ENCODE peak calls at places on chromosomes 12 and 14, in ten cellular contexts. G, C, W, Y, U, Z, K, H, O and T are unnamed samples.

GRCh38 chr14:77495354-77495753 is 3.3 kb downstream of the ISM2 start:
- DNase-seq in G (no peak), C (no peak), W (no peak), Y (no peak), U (no peak), Z (no peak), K (no peak), H (no peak), O (no peak), T (no peak)

GRCh38 chr14:39179042-39179441 is 4.0 kb downstream of the PNN start:
- DNase-seq in G (no peak), C (no peak), W (no peak), Y (no peak), U (no peak), Z (no peak), K (no peak), H (no peak), O (no peak), T (no peak)

GRCh38 chr14:94550041-94550440 is 11.2 kb upstream of the SERPINA4 start:
- DNase-seq in G (peak; percentile 27), C (no peak), W (no peak), Y (no peak), U (no peak), Z (no peak), K (no peak), H (no peak), O (no peak), T (no peak)

GRCh38 chr12:25456474-25456873 is 96.6 kb downstream of the LMNTD1 start:
- DNase-seq in G (no peak), C (no peak), W (no peak), Y (no peak), U (no peak), Z (no peak), K (no peak), H (no peak), O (no peak), T (no peak)

GRCh38 chr12:81758421-81759214 is 532 bp downstream of the PPFIA2 start:
- DNase-seq in G (peak; percentile 77), C (peak; percentile 65), W (no peak), Y (no peak), U (peak; percentile 67), Z (no peak), K (no peak), H (peak; percentile 34), O (no peak), T (peak; percentile 41)

GRCh38 chr14:61812347-61813100 is 50.3 kb downstream of the SNAPC1 start:
- DNase-seq in G (peak; percentile 73), C (no peak), W (no peak), Y (no peak), U (no peak), Z (no peak), K (no peak), H (no peak), O (no peak), T (no peak)

GRCh38 chr14:99821519-99822165 is 28.4 kb downstream of the EML1 start:
- DNase-seq in G (no peak), C (no peak), W (peak; percentile 20), Y (peak; percentile 49), U (no peak), Z (no peak), K (no peak), H (peak; percentile 30), O (no peak), T (no peak)

GRCh38 chr12:21369141-21369980 is 3.3 kb upstream of the IAPP start:
- DNase-seq in G (no peak), C (no peak), W (no peak), Y (no peak), U (peak; percentile 10), Z (no peak), K (no peak), H (no peak), O (no peak), T (no peak)

GRCh38 chr12:84701966-84702365 is 210.6 kb downstream of the SLC6A15 start:
- DNase-seq in G (no peak), C (no peak), W (no peak), Y (no peak), U (no peak), Z (no peak), K (no peak), H (no peak), O (no peak), T (peak; percentile 1)

GRCh38 chr12:103399986-103400385 is 95.8 kb downstream of the C12orf42 start:
- DNase-seq in G (no peak), C (no peak), W (no peak), Y (no peak), U (no peak), Z (no peak), K (no peak), H (no peak), O (no peak), T (no peak)

GRCh38 chr14:29166507-29166906 is 399.9 kb downstream of the FOXG1 start:
- DNase-seq in G (peak; percentile 29), C (no peak), W (no peak), Y (no peak), U (no peak), Z (no peak), K (no peak), H (no peak), O (no peak), T (no peak)

GRCh38 chr12:66232258-66232657 is 43.2 kb downstream of the IRAK3 start:
- DNase-seq in G (no peak), C (no peak), W (no peak), Y (no peak), U (peak; percentile 96), Z (peak; percentile 47), K (no peak), H (no peak), O (no peak), T (no peak)

GRCh38 chr14:94124582-94125377 is 4.6 kb downstream of the IFI27L2 start:
- DNase-seq in G (no peak), C (no peak), W (no peak), Y (no peak), U (no peak), Z (peak; percentile 21), K (no peak), H (no peak), O (no peak), T (peak; percentile 16)

GRCh38 chr12:1779783-1780182 is 40.6 kb upstream of the LRTM2 start:
- DNase-seq in G (no peak), C (no peak), W (no peak), Y (no peak), U (no peak), Z (no peak), K (no peak), H (no peak), O (no peak), T (no peak)

GRCh38 chr12:6573001-6573400 is 4.9 kb upstream of the NOP2 start:
- DNase-seq in G (no peak), C (no peak), W (no peak), Y (no peak), U (no peak), Z (no peak), K (no peak), H (no peak), O (no peak), T (no peak)

DNA sequence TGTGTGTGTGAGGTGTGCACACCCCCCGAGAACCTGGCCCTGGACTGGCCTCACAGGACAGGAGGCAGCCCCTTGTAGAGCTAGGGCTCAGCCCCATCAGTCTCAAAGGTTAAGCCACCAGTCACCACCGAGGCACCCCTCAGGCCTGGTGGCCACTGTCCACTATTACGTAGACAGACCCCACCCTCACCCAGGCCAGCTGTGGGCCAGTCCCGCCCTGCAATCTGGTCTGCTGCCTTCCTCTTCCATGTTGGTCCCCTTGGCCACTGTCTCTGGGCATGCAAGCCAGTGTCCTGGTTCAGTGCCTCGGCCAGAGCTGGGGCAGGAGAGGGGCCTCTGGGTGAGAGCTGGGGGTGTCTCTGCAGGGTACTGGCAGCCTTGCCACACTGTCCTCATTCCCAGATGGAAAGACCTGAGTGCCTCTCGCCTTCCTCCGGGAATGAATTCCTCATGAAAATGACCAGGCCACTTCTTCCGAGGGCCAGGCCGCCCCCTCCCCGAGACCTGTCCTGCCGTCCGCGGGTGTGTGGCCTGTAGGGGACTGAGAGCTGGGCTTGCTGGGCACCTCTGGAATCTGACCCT is 897 bp upstream of the TEX22 start:
- DNase-seq in G (no peak), C (no peak), W (no peak), Y (peak; percentile 20), U (no peak), Z (no peak), K (no peak), H (no peak), O (no peak), T (no peak)
- H3K4me3 ChIP-seq in G (peak overlapping the region; percentile 60), C (peak overlapping the region; percentile 88), W (peak overlapping the region; percentile 57), Y (peak overlapping the region; percentile 94), U (no peak overlapping the region), Z (peak overlapping the region; percentile 80), K (peak overlapping the region; percentile 96), H (peak overlapping the region; percentile 88), O (peak overlapping the region; percentile 98), T (peak overlapping the region; percentile 71)

DNA sequence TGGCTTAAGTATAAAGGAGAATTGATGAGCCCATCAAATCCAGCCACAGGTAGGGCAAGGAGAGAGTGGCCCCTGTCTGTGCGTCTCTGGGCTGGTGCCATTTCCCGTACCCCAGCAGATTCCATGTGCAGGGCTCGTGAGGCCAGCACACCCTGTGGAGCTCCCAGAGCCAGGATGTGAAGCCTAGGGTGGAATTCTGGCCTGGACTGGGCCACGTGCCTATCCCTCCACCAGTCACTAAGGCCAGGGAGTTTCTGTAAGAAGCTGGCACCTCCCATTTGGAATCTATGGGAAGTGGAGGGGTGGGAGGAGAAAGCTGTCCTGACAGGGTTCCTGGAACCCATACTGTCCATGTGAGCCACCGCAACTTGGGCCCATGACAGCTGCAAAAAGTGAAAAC is 148.5 kb downstream of the FOXN3 start:
- DNase-seq in G (no peak), C (no peak), W (no peak), Y (no peak), U (no peak), Z (no peak), K (no peak), H (no peak), O (no peak), T (no peak)
- H3K4me1 ChIP-seq in G (peaks cover 51% of the 10 kb centered on the region), C (peaks cover 22% of the 10 kb centered on the region), W (no peaks in the 10 kb centered on the region), Y (peaks cover 3% of the 10 kb centered on the region), U (no peaks in the 10 kb centered on the region), Z (peaks cover 77% of the 10 kb centered on the region), K (no peaks in the 10 kb centered on the region), H (no peaks in the 10 kb centered on the region), O (no peaks in the 10 kb centered on the region), T (no peaks in the 10 kb centered on the region)

GRCh38 chr14:65096323-65097089 is 5.8 kb downstream of the MAX start:
- DNase-seq in G (no peak), C (no peak), W (no peak), Y (no peak), U (no peak), Z (peak; percentile 35), K (no peak), H (no peak), O (no peak), T (no peak)
- H3K27ac ChIP-seq in G (no peak overlapping the region), C (peak overlapping the region; percentile 53), W (no peak overlapping the region), Y (peak overlapping the region; percentile 13), U (no peak overlapping the region), Z (peak overlapping the region; percentile 57), K (peak overlapping the region; percentile 71), H (peak overlapping the region; percentile 65), O (no peak overlapping the region), T (no peak overlapping the region)

DNA sequence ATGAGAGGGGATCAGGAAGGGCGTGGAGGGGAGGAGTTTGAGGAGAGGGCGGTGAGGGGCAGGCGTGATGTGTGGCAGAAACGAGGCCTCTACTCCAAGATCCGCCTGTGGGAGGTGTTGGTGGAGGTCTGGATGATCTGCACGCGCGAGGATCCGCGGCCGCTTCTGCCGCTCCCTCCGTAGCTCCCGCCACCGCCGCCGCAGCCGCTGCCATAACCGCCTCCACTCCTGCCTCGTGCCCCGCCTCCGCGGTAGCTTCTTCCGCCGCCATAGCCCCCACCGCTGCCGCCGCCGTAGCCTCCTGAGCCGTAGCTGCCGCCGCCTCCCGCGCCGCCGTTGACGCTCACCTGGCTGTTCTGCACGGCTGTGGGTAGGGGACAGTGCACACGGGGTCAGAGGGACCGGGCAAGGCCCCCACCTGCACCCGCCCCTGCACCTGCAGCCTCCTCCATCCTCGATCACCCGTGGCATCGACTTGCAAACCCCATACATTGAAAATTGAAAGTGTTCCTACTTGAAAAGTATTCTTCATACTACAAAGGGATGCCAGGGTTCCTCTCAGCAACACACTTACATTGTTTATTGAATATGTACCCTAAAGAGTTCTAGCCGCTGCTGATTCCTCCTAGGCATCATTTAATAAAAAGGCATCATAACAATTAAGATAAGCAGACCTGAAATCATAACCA is 11.0 kb upstream of the KRT1 start:
- DNase-seq in G (peak; percentile 65), C (no peak), W (peak; percentile 52), Y (no peak), U (peak; percentile 38), Z (no peak), K (no peak), H (no peak), O (peak; percentile 55), T (peak; percentile 84)
- H3K4me3 ChIP-seq in G (peak overlapping the region; percentile 52), C (peak overlapping the region; percentile 28), W (peak overlapping the region; percentile 46), Y (peak overlapping the region; percentile 26), U (peak overlapping the region; percentile 54), Z (peak overlapping the region; percentile 48), K (peak overlapping the region; percentile 18), H (peak overlapping the region; percentile 15), O (peak overlapping the region; percentile 34), T (peak overlapping the region; percentile 0)